ENCODE peak calls at places on chromosomes 3 and 15, in nine cellular contexts. G is ovary, A is lung, P is K562, E is A549, W is transverse colon, H is NT2/D1, U is keratinocyte, C is lower lobe of right lung. S is an unnamed sample.

GRCh38 chr3:13655074-13655913 is 106.4 kb downstream of the FBLN2 start:
- DNase-seq in G (no peak), A (no peak), P (peak), E (peak), W (peak), H (peak), U (no peak), C (no peak), S (no peak)

GRCh38 chr3:56801597-56802410 is at the start of gene ARHGEF3:
- DNase-seq in G (peak), A (peak), P (peak), E (peak), W (peak), H (peak), U (no peak), C (peak), S (peak)

GRCh38 chr3:177211503-177212277 is 14.4 kb upstream of the TBL1XR1 start:
- DNase-seq in G (no peak), A (no peak), P (peak), E (peak), W (peak), H (no peak), U (no peak), C (no peak), S (peak)

GRCh38 chr3:134426660-134427181 is 52.5 kb upstream of the AMOTL2 start:
- DNase-seq in G (no peak), A (no peak), P (no peak), E (peak), W (no peak), H (no peak), U (no peak), C (no peak), S (no peak)

GRCh38 chr3:177545964-177546363 is 348.7 kb upstream of the TBL1XR1 start:
- DNase-seq in G (no peak), A (no peak), P (no peak), E (no peak), W (no peak), H (no peak), U (no peak), C (no peak), S (no peak)

GRCh38 chr3:150736316-150736719 is 26.7 kb downstream of the SIAH2 start:
- DNase-seq in G (no peak), A (no peak), P (no peak), E (no peak), W (no peak), H (peak), U (peak), C (no peak), S (no peak)

GRCh38 chr3:9666704-9667445 is 17.6 kb downstream of the MTMR14 start:
- DNase-seq in G (no peak), A (no peak), P (no peak), E (no peak), W (no peak), H (no peak), U (no peak), C (no peak), S (no peak)

GRCh38 chr3:139574026-139574947 is 34.7 kb upstream of the RBP1 start:
- DNase-seq in G (peak), A (peak), P (no peak), E (no peak), W (no peak), H (no peak), U (no peak), C (no peak), S (peak)

GRCh38 chr3:45554001-45554691 is 40.4 kb upstream of the LIMD1 start:
- DNase-seq in G (no peak), A (no peak), P (peak), E (no peak), W (peak), H (no peak), U (no peak), C (no peak), S (no peak)

GRCh38 chr3:43995929-43996378 is 245.7 kb upstream of the TOPAZ1 start:
- DNase-seq in G (no peak), A (no peak), P (no peak), E (peak), W (no peak), H (peak), U (no peak), C (no peak), S (no peak)
- H3K4me3 ChIP-seq in G (no peak), A (no peak), P (no peak), E (peak), W (no peak), H (peak), U (peak), C (peak), S (peak)

GRCh38 chr15:95556866-95557225 is 773.7 kb upstream of the NR2F2 start:
- DNase-seq in G (no peak), A (no peak), P (no peak), E (no peak), W (no peak), H (no peak), U (no peak), C (no peak), S (no peak)
- H3K4me3 ChIP-seq in G (no peak), A (no peak), P (no peak), E (no peak), W (no peak), H (no peak), U (no peak), C (no peak), S (no peak)

GRCh38 chr3:183310936-183311335 is 57.9 kb downstream of the B3GNT5 start:
- DNase-seq in G (no peak), A (no peak), P (no peak), E (no peak), W (no peak), H (no peak), U (no peak), C (no peak), S (no peak)

GRCh38 chr3:183306798-183307671 is 54.0 kb downstream of the B3GNT5 start:
- DNase-seq in G (no peak), A (peak), P (peak), E (peak), W (peak), H (no peak), U (no peak), C (peak), S (peak)

GRCh38 chr3:183309276-183309675 is 56.2 kb downstream of the B3GNT5 start:
- DNase-seq in G (no peak), A (no peak), P (no peak), E (no peak), W (peak), H (no peak), U (no peak), C (no peak), S (no peak)

GRCh38 chr3:183308746-183309145 is 55.7 kb downstream of the B3GNT5 start:
- DNase-seq in G (no peak), A (no peak), P (no peak), E (no peak), W (no peak), H (no peak), U (no peak), C (no peak), S (no peak)

GRCh38 chr3:183307749-183308148 is 54.7 kb downstream of the B3GNT5 start:
- DNase-seq in G (no peak), A (no peak), P (no peak), E (no peak), W (peak), H (no peak), U (no peak), C (no peak), S (no peak)
- H3K4me3 ChIP-seq in G (no peak), A (no peak), P (no peak), E (no peak), W (no peak), H (no peak), U (no peak), C (no peak), S (no peak)

DNA sequence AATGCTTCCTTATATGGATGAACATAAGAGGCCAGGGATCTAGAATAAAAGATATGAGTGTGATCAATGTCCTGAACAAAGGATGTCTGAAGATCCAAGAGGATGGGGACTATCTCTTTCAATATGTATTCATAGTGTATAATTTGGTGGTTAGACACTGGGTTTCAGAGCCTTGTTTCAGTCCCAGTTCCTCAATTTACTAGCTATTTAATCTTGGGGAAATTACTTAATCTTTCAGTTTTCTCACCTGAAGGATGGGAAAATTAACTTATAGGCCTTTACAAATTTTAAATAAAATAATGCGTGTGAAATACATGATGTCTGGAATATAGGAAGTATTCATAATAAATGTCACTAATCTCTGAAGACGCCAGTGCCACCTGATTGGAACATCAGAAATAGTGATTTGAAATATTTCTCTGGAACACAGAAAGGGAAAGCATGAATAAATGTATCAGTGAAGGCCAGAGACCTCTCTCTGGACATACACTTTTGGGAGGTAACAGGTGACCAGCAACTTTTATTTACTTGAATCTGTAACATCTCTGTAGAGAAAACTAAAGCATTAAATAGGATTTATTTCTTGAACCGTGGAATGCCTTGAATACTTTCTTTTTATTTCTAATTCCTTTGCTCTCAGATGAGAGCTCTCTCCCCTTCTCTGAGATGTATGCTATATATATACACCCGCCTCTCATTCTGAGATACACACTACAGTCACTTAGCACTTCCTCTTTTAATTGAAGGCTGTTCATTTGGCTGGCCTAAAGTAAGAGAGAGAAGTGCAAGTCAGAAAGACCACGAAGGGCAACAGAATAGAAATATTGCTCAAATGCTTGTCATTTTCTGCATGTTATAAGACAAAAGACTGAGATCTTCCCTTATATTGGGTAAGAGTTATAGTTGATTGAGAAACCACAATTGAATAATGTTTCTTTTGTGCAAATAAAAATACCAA is 407.1 kb downstream of the LSAMP start:
- DNase-seq in G (no peak), A (no peak), P (no peak), E (no peak), W (no peak), H (no peak), U (no peak), C (no peak), S (no peak)
- H3K4me3 ChIP-seq in G (no peak), A (no peak), P (no peak), E (no peak), W (no peak), H (no peak), U (no peak), C (no peak), S (no peak)

DNA sequence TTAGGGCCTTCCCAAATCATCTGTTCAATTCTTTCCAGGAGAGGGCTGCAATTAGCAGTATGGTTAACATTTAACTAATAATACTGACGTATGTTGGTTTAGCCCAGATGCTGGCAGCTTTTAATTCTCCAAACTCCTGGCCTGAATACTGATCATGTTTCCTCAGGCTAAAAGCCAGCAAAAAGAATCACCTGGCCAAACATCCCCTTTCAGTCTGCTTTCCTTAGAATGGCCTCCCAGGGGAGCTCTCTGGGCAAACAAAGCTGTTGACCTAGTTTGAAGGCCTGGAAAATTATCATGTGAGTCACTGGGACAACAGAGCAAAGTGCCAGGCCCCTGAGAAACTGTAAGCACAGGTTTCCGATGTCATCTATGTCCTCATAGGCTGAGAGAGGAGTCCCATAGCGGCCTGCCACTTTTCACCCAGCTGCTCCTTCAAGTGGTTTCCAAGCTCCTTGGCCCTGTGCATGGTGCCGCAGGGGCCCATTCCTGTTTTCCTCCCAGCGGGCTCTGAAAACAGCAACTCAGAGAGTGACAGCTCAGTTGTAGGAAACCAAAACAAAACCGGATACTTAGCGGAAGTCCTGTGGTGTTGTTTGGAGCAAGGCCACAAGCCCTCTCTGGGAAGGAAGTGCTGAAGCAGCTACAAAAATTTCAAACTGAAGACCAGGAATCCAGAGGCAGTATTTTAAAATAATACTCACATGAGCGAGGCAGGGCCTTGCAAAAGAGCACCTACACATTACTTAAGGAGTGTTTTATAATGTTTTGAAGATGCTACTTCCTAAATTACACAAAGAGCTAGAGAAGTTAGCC is 36.5 kb upstream of the RAB11A start:
- DNase-seq in G (peak), A (peak), P (peak), E (peak), W (peak), H (peak), U (no peak), C (peak), S (peak)
- H3K4me3 ChIP-seq in G (peak), A (peak), P (no peak), E (peak), W (peak), H (no peak), U (no peak), C (peak), S (no peak)

S was measured in pancreas.